ENCODE peak calls at places on chromosomes 5 and 9, in four cellular contexts. B is endothelial cell, P is right lobe of liver, T is psoas muscle. R is an unnamed sample.

GRCh38 chr5:125700380-125700856 is 722.8 kb upstream of the GRAMD2B start:
- DNase-seq in B (no peak), T (no peak), P (no peak), R (no peak)

GRCh38 chr5:34957299-34957698 is 27.9 kb downstream of the DNAJC21 start:
- DNase-seq in B (no peak), P (no peak), T (no peak), R (no peak)

GRCh38 chr9:25418974-25419373 is 259.3 kb downstream of the TUSC1 start:
- DNase-seq in T (no peak), P (no peak), B (no peak), R (no peak)

GRCh38 chr5:157669701-157670097 is 1.6 kb upstream of the C5orf52 start:
- DNase-seq in P (no peak), B (no peak), T (no peak), R (no peak)

GRCh38 chr5:169804861-169805260 is 167.8 kb downstream of the DOCK2 start:
- DNase-seq in T (no peak), B (no peak), P (no peak), R (no peak)

GRCh38 chr9:127123239-127123935 is 952 bp upstream of the ANGPTL2 start:
- DNase-seq in P (no peak), B (no peak), T (peak; percentile 62), R (no peak)

GRCh38 chr9:109335929-109336328 is 15.1 kb upstream of the EPB41L4B start:
- DNase-seq in B (no peak), P (no peak), T (no peak), R (no peak)

GRCh38 chr9:35729700-35730485 is 2.1 kb downstream of the TLN1 start:
- DNase-seq in B (peak; percentile 39), P (peak; percentile 73), T (peak; percentile 73), R (no peak)

GRCh38 chr5:159444441-159445082 is 114.3 kb upstream of the IL12B start:
- DNase-seq in P (no peak), B (no peak), T (no peak), R (no peak)

GRCh38 chr5:100161868-100162267 is 373.3 kb upstream of the FAM174A start:
- DNase-seq in P (no peak), T (no peak), B (peak; percentile 15), R (no peak)

GRCh38 chr5:179865471-179866240 is 7.0 kb upstream of the MRNIP start:
- DNase-seq in P (no peak), B (no peak), T (no peak), R (no peak)

GRCh38 chr9:114285166-114285867 is 37.6 kb upstream of the ORM1 start:
- DNase-seq in T (peak; percentile 50), P (no peak), B (no peak), R (no peak)

GRCh38 chr9:98315551-98316060 is 60.2 kb upstream of the TBC1D2 start:
- DNase-seq in T (peak; percentile 80), B (peak; percentile 94), P (peak; percentile 77), R (peak; percentile 95)

GRCh38 chr9:14300588-14300987 is 13.4 kb downstream of the NFIB start:
- DNase-seq in B (no peak), P (no peak), T (no peak), R (no peak)

GRCh38 chr9:114291886-114292590 is 30.9 kb upstream of the ORM1 start:
- DNase-seq in P (no peak), B (no peak), T (peak; percentile 12), R (no peak)

GRCh38 chr9:135610290-135611141 is 28.8 kb downstream of the GLT6D1 start:
- DNase-seq in B (no peak), P (no peak), T (no peak), R (no peak)

GRCh38 chr5:179558912-179559279 is 8.5 kb downstream of the RUFY1 start:
- DNase-seq in B (peak; percentile 68), P (peak; percentile 34), T (no peak), R (no peak)

GRCh38 chr5:98173334-98173733 is 600.1 kb upstream of the RGMB start:
- DNase-seq in T (no peak), P (no peak), B (no peak), R (no peak)

GRCh38 chr5:37637165-37637845 is 202.5 kb downstream of the GDNF start:
- DNase-seq in T (no peak), P (no peak), B (no peak), R (no peak)

GRCh38 chr5:177290816-177291596 is 12.5 kb downstream of the RAB24 start:
- DNase-seq in T (no peak), P (no peak), B (no peak), R (no peak)

GRCh38 chr5:146825033-146825432 is 53.5 kb downstream of the PPP2R2B start:
- DNase-seq in T (no peak), P (no peak), B (peak; percentile 69), R (peak; percentile 71)

DNA sequence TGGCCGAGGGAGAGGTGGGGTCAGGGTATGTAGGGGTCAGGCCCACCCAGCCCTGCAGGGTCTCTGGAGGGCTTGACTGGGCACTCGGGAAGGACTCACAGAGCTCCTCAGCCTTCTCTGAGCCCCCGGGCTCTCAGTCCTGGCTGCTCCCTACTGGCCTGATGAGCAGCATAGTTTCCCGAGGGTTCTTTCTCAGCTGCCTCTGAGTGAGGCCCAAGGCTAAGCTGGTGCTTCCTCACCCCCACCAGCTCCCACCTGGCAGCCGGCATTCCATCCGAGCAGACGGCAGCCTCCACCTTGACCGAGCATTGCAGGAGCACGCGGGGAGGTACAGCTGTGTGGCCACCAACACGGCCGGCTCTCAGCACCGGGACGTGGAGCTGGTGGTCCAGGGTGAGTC is 56.0 kb downstream of the HMCN2 start:
- DNase-seq in T (no peak), P (no peak), B (no peak), R (no peak)
- TF ChIP-seq CTCF in T (no peak), P (no peak), B (no peak), R (no peak)

DNA sequence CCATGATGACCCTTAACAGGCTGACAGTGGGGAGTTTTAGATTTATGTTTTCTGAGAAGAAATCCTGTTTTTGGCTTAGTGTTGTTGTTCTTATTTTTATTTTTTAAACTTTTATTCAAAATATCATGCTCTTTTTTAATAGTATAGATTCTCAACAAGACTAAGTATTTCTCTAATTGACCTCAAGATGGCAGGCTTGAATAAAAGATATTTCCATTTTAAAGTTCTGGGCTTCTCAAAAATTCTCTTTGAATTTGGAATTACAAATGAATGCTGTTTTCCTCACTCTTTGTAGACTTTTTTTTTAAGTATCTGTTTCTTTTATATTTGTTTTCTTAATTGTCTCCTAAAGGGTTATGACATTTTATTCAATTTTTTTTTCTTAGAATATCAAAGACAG is 50.0 kb upstream of the SH3GL2 start:
- DNase-seq in P (no peak), B (no peak), T (no peak), R (no peak)
- TF ChIP-seq CTCF in P (peak; percentile 43), B (peak; percentile 48), T (peak; percentile 13), R (peak; percentile 67)

GRCh38 chr5:134145779-134146581 is 30.8 kb downstream of the SKP1 start:
- DNase-seq in P (peak; percentile 73), B (peak; percentile 83), T (peak; percentile 90), R (peak; percentile 87)
- TF ChIP-seq CTCF in P (peak; percentile 97), B (peak; percentile 98), T (peak; percentile 99), R (peak; percentile 86)

GRCh38 chr9:2228132-2228531 is 213.0 kb downstream of the SMARCA2 start:
- DNase-seq in P (no peak), B (peak; percentile 31), T (peak; percentile 54), R (peak; percentile 31)
- TF ChIP-seq CTCF in P (peak; percentile 44), B (no peak), T (peak; percentile 46), R (peak; percentile 50)

DNA sequence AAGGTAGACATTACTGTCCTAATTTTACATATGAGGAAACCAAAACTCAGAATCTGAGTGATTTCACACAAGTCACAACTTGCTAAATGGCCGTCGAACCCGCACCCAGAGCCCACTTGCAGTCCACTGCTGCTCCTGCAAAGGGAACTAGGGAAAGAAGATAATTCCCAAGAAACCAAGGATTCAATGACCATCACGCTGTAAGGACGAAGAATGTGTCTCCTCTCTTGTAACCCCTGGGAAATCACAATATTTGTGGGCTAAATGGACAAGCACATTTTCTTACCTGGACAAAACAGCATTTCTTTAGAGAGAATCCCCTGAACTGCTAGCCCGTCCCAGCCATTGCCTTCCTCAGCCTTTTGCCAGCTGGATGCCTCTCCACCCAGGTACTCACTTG is 2.4 kb downstream of the RPS14 start:
- DNase-seq in P (no peak), B (no peak), T (no peak), R (no peak)
- TF ChIP-seq CTCF in P (no peak), B (no peak), T (no peak), R (no peak)

DNA sequence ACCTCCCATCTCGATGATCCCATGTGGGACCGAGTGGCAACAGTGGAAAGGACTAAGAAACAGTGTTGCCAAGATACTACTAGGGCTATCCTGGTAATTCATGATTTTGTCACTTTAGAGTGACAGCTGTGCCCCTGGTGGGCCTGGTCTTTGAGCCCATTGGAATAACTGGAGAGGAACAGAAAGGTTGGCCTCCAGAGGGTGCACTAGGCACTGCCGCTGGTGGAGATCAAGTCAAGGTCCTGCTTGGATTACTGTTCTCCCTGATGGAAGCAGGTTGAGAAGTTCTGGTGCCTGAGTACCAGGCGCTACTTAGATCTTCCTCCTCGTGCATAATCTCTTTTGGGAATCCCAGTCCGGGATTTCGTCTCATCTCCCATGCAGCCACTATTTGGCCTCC is 129.6 kb downstream of the SEC61B start:
- DNase-seq in B (no peak), T (no peak), P (no peak), R (no peak)
- TF ChIP-seq CTCF in B (no peak), T (no peak), P (peak; percentile 12), R (no peak)

GRCh38 chr5:60014331-60014730 is 120.8 kb upstream of the PDE4D start:
- DNase-seq in T (no peak), P (no peak), B (no peak), R (no peak)

GRCh38 chr5:60007724-60008123 is 114.2 kb upstream of the PDE4D start:
- DNase-seq in T (no peak), B (no peak), P (no peak), R (no peak)

DNA sequence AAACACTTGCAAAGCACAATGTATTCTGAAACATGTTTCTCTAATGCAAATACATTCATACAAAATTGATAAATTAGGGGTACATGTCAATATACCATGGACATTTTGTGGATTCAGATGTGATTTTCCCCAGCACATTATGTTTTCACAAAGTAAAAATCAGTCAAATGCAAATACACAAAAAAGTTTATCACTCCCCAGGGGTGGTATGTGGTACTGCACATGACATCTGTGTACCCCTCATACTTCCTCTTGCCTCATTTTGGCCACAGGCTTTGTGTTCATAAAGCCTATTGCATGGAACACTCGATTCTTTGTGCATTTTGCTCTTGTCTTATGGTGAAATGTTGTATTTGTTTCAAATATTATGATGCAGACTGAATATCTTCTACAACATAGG is 116.8 kb upstream of the PDE4D start:
- DNase-seq in T (no peak), B (no peak), P (no peak), R (no peak)
- TF ChIP-seq CTCF in T (no peak), B (peak; percentile 76), P (no peak), R (peak; percentile 58)

R was measured in neural crest cell.